ENCODE peak calls at places on chromosomes 6 and 20, in six cellular contexts. I, H, R, S, K and G are unnamed samples.

GRCh38 chr6:138722425-138723371 is 50.9 kb upstream of the CCDC28A start:
- DNase-seq in I (no peak), H (no peak), R (no peak), S (no peak), K (no peak), G (no peak)

GRCh38 chr6:159084493-159085091 is 39.8 kb upstream of the TAGAP start:
- DNase-seq in I (no peak), H (no peak), R (no peak), S (no peak), K (no peak), G (no peak)

GRCh38 chr6:5569491-5569890 is 308.2 kb downstream of the FARS2 start:
- DNase-seq in I (no peak), H (no peak), R (no peak), S (no peak), K (no peak), G (no peak)

GRCh38 chr6:4612636-4613171 is 163.5 kb upstream of the CDYL start:
- DNase-seq in I (no peak), H (no peak), R (no peak), S (no peak), K (no peak), G (peak)

GRCh38 chr6:119347466-119348307 is 1.9 kb downstream of the MAN1A1 start:
- DNase-seq in I (peak), H (no peak), R (peak), S (no peak), K (no peak), G (peak)

GRCh38 chr20:48198951-48199431 is 413.7 kb upstream of the SULF2 start:
- DNase-seq in I (no peak), H (no peak), R (no peak), S (no peak), K (no peak), G (no peak)

GRCh38 chr6:105748737-105749161 is 337.4 kb upstream of the PRDM1 start:
- DNase-seq in I (no peak), H (no peak), R (no peak), S (no peak), K (no peak), G (no peak)

GRCh38 chr6:3285732-3286131 is 27.0 kb downstream of the PSMG4 start:
- DNase-seq in I (no peak), H (no peak), R (peak), S (no peak), K (peak), G (peak)

GRCh38 chr20:47032969-47033578 is 138.4 kb downstream of the EYA2 start:
- DNase-seq in I (no peak), H (no peak), R (no peak), S (no peak), K (no peak), G (no peak)

GRCh38 chr6:52538921-52539354 is 37.9 kb downstream of the TRAM2 start:
- DNase-seq in I (no peak), H (no peak), R (no peak), S (no peak), K (no peak), G (no peak)

GRCh38 chr6:112232845-112233256 is 21.5 kb downstream of the LAMA4 start:
- DNase-seq in I (no peak), H (no peak), R (no peak), S (no peak), K (peak), G (peak)

GRCh38 chr6:31144296-31144969 is 5.6 kb upstream of the PSORS1C2 start:
- DNase-seq in I (peak), H (no peak), R (no peak), S (no peak), K (no peak), G (no peak)

GRCh38 chr6:90003069-90003800 is 109.0 kb downstream of the GJA10 start:
- DNase-seq in I (no peak), H (no peak), R (no peak), S (no peak), K (no peak), G (no peak)

GRCh38 chr6:132907915-132908314 is 93.5 kb downstream of the RPS12 start:
- DNase-seq in I (no peak), H (no peak), R (no peak), S (no peak), K (no peak), G (no peak)

GRCh38 chr20:14332796-14333345 is 4.5 kb downstream of the FLRT3 start:
- DNase-seq in I (no peak), H (no peak), R (no peak), S (no peak), K (no peak), G (no peak)

GRCh38 chr6:38134704-38135088 is 315.2 kb downstream of the ZFAND3 start:
- DNase-seq in I (no peak), H (no peak), R (no peak), S (no peak), K (no peak), G (no peak)

GRCh38 chr20:62623488-62624324 is 18.6 kb upstream of the SLCO4A1 start:
- DNase-seq in I (peak), H (peak), R (peak), S (no peak), K (peak), G (peak)
- TF ChIP-seq EP300 in I (peak), H (no peak), R (peak), S (no peak), K (peak), G (peak)

GRCh38 chr6:149045404-149045803 is 272.1 kb upstream of the TAB2 start:
- DNase-seq in I (no peak), H (no peak), R (no peak), S (no peak), K (no peak), G (no peak)
- TF ChIP-seq CTCF in I (no peak), H (peak), R (no peak), S (no peak), K (no peak), G (no peak)

DNA sequence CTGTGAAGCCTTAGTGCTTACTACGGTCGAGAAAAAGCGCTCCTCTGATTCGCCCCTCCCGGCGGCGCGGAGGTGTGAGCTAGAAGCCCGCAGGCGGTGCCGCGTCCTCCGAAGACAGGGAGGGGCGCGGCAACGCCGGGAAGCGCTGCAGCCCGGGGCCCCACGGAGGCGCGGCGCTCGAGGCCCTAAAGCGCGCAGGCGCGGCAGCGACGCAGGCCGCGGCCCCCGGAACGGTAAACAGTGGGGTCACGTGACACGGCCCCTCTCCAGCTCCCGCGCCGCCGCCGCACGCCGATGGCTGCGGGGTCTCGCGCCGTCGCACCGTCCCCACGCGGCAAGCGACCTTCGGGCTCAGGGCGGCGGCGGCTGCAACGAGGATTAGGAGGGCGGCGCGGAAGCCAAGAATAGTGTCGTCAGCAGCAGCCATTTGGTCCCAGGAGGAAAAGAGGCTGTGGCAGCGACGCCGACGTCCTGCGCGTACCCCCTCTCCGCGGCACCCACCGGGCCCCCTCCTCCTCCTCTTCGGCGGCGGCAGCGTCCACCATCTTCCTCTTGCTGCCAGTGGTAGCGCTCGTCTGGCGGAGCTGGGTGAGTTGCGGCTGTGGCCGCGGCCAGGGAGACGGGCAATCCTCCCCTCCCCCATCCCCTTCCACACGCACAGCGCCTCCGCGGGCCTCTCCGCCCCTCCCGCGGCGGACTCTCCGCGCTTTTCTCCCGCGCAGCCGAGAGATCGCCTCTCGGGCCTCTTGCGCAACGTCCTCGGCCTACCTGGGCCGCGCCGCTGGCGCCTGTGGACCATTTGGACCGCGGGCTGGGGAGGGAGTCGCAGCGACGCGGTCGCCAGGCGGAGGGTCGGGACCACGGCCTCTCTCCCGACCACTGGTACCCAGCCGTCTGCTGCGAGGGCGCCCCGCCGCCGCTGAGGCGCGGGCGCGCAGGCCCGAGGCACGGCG is at the start of gene PHF3:
- DNase-seq in I (peak), H (peak), R (peak), S (peak), K (peak), G (peak)
- TF ChIP-seq POLR2A in I (no peak), H (peak), R (no peak), S (peak), K (peak), G (peak)

DNA sequence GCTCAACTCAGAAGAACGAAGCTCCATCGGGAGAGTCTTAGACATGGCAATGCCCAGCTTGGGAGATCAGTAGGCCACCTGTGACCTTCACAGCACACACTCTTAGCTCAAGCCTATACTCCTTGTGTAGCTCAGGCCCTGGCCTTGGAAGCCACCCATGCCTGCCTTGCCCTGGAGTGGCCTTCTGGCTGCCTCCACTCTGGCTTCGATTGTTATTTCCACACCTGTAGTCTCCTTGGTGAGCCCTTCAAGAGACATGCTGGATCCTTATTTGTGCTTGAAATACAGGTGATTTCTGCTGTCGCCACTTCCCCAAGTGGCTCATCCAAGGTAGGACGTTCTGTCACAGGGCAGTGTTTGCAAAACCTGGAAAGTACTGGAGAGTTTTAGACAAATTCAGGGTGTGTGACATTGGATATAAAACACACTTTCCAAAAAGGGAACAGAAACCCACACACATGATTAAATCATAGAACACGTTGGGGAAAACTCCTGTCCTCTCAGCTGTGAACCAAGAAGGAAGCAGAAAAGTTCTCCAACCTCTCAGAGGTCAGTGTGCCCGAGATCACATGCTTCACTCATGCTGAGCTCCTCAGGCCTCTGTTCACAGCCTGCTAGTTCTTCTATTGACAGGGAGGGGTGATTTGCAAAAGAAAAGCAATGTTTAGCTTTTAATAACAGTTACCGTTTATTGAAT is 391.8 kb downstream of the CDC5L start:
- DNase-seq in I (no peak), H (peak), R (no peak), S (no peak), K (no peak), G (no peak)
- TF ChIP-seq EP300 in I (no peak), H (no peak), R (no peak), S (no peak), K (no peak), G (no peak)